ENCODE peak calls at places on chromosomes 16 and 17, in eight cellular contexts. X, G, N, J, T, Y, Q and S are unnamed samples.

GRCh38 chr16:76265434-76266045 is 11.7 kb upstream of the CNTNAP4 start:
- DNase-seq in G (peak), Q (no peak), N (no peak), Y (no peak), X (peak), J (no peak), T (no peak), S (peak)

GRCh38 chr16:3115011-3115410 is 2.6 kb downstream of the ZNF205 start:
- DNase-seq in Y (no peak), N (no peak), J (no peak), T (no peak), G (no peak), Q (peak), X (no peak), S (no peak)

GRCh38 chr17:45834471-45835396 is 9.9 kb upstream of the SPPL2C start:
- DNase-seq in Q (no peak), X (peak), T (no peak), G (no peak), N (no peak), Y (no peak), J (no peak), S (no peak)

GRCh38 chr16:46884513-46885293 is 541 bp downstream of the GPT2 start:
- DNase-seq in N (no peak), G (peak), T (no peak), Q (no peak), J (no peak), X (no peak), Y (no peak), S (no peak)

GRCh38 chr17:48626470-48627241 is 498 bp upstream of the HOXB9 start:
- DNase-seq in T (no peak), X (peak), Y (no peak), N (no peak), Q (no peak), J (no peak), G (no peak), S (peak)

GRCh38 chr17:47703671-47704070 is 9.7 kb downstream of the TBKBP1 start:
- DNase-seq in J (no peak), T (no peak), G (no peak), Q (no peak), Y (no peak), N (no peak), X (no peak), S (no peak)

GRCh38 chr16:1208239-1208830 is 16.7 kb downstream of the TPSG1 start:
- DNase-seq in X (no peak), T (no peak), G (no peak), Y (no peak), N (no peak), Q (no peak), J (no peak), S (no peak)

GRCh38 chr16:26317885-26318284 is 626.1 kb downstream of the HS3ST4 start:
- DNase-seq in J (no peak), X (no peak), N (no peak), Q (no peak), T (no peak), G (no peak), Y (no peak), S (no peak)

GRCh38 chr16:81266680-81267095 is 28.2 kb downstream of the BCO1 start:
- DNase-seq in N (no peak), Q (no peak), J (peak), T (no peak), Y (no peak), X (no peak), G (no peak), S (peak)

GRCh38 chr16:27426423-27427408 is 24.7 kb downstream of the IL21R start:
- DNase-seq in T (peak), Q (peak), N (peak), X (peak), G (peak), J (peak), Y (peak), S (no peak)

GRCh38 chr16:10678655-10679054 is 16.1 kb downstream of the TEKT5 start:
- DNase-seq in X (no peak), N (no peak), Q (no peak), T (no peak), G (no peak), J (no peak), Y (no peak), S (no peak)

GRCh38 chr16:59848314-59848713 is 1114.2 kb upstream of the GOT2 start:
- DNase-seq in G (no peak), X (peak), Q (no peak), J (peak), T (no peak), N (no peak), Y (peak), S (no peak)

GRCh38 chr16:71762186-71762585 is 37.7 kb upstream of the PHLPP2 start:
- DNase-seq in N (no peak), Q (no peak), X (peak), Y (no peak), T (peak), G (no peak), J (peak), S (no peak)

GRCh38 chr16:14298374-14299122 is 227.4 kb downstream of the MRTFB start:
- DNase-seq in X (no peak), T (no peak), Y (no peak), J (no peak), G (no peak), N (no peak), Q (no peak), S (no peak)

GRCh38 chr17:81510798-81511549 is 1.6 kb downstream of the ACTG1 start:
- DNase-seq in Y (no peak), T (no peak), Q (no peak), J (no peak), X (no peak), G (no peak), N (no peak), S (peak)

GRCh38 chr16:67437513-67437912 is 6.6 kb downstream of the HSD11B2 start:
- DNase-seq in Y (no peak), X (no peak), N (no peak), Q (no peak), J (no peak), T (no peak), G (no peak), S (no peak)

GRCh38 chr17:73697872-73698271 is 53.6 kb upstream of the SDK2 start:
- DNase-seq in G (peak), T (no peak), J (no peak), X (no peak), Q (no peak), N (peak), Y (no peak), S (peak)

GRCh38 chr17:57993471-57994365 is 5.7 kb upstream of the VEZF1 start:
- DNase-seq in J (no peak), X (no peak), Q (no peak), N (peak), G (no peak), Y (no peak), T (no peak), S (no peak)

GRCh38 chr17:83087788-83088360 is 8.5 kb downstream of the METRNL start:
- DNase-seq in G (no peak), Y (no peak), N (no peak), J (no peak), T (no peak), X (no peak), Q (no peak), S (no peak)

GRCh38 chr17:5665164-5665563 is 80.9 kb upstream of the NLRP1 start:
- DNase-seq in T (no peak), Q (no peak), J (no peak), X (no peak), N (no peak), Y (no peak), G (no peak), S (no peak)

GRCh38 chr17:37405955-37406634 is 541 bp downstream of the ACACA start:
- DNase-seq in X (no peak), J (no peak), T (no peak), Y (no peak), Q (no peak), N (no peak), G (no peak), S (no peak)

GRCh38 chr17:76444518-76445311 is 8.2 kb downstream of the UBE2O start:
- DNase-seq in T (no peak), Y (no peak), G (no peak), N (no peak), J (peak), Q (no peak), X (peak), S (no peak)